ENCODE peak calls at places on chromosome X, in five cellular contexts. One of them, this sample, is unnamed.

GRCh38 chrX:44770111-44770510 is 73.7 kb upstream of the DUSP21 start:
- DNase-seq in stromal cell of bone marrow: no peak
- DNase-seq in LoVo: no peak
- DNase-seq in stimulated activated CD8-positive, alpha-beta memory T cell treated with anti-CD3 and anti-CD28 coated beads, Interleukin-2, amount 100 ng/mL, for 48 hours: no peak
- DNase-seq in AG04450: no peak
- DNase-seq in this sample: no peak

GRCh38 chrX:146831994-146832393 is 17.4 kb upstream of the CXorf51A start:
- DNase-seq in AG04450: no peak
- DNase-seq in stimulated activated CD8-positive, alpha-beta memory T cell treated with anti-CD3 and anti-CD28 coated beads, Interleukin-2, amount 100 ng/mL, for 48 hours: no peak
- DNase-seq in LoVo: no peak
- DNase-seq in stromal cell of bone marrow: no peak
- DNase-seq in this sample: no peak

GRCh38 chrX:38080808-38081207 is 74.5 kb downstream of the SYTL5 start:
- DNase-seq in LoVo: no peak
- DNase-seq in AG04450: no peak
- DNase-seq in stimulated activated CD8-positive, alpha-beta memory T cell treated with anti-CD3 and anti-CD28 coated beads, Interleukin-2, amount 100 ng/mL, for 48 hours: no peak
- DNase-seq in stromal cell of bone marrow: no peak
- DNase-seq in this sample: no peak

GRCh38 chrX:32268207-32268606 is 943.1 kb downstream of the DMD start:
- DNase-seq in stimulated activated CD8-positive, alpha-beta memory T cell treated with anti-CD3 and anti-CD28 coated beads, Interleukin-2, amount 100 ng/mL, for 48 hours: no peak
- DNase-seq in stromal cell of bone marrow: no peak
- DNase-seq in LoVo: no peak
- DNase-seq in AG04450: no peak
- DNase-seq in this sample: no peak

GRCh38 chrX:30864383-30864785 is 24.7 kb downstream of the TAB3 start:
- DNase-seq in stromal cell of bone marrow: no peak
- DNase-seq in AG04450: no peak
- DNase-seq in LoVo: no peak
- DNase-seq in stimulated activated CD8-positive, alpha-beta memory T cell treated with anti-CD3 and anti-CD28 coated beads, Interleukin-2, amount 100 ng/mL, for 48 hours: no peak
- DNase-seq in this sample: no peak

GRCh38 chrX:103565752-103566151 is 19.6 kb upstream of the TCEAL4 start:
- DNase-seq in stimulated activated CD8-positive, alpha-beta memory T cell treated with anti-CD3 and anti-CD28 coated beads, Interleukin-2, amount 100 ng/mL, for 48 hours: no peak
- DNase-seq in AG04450: peak; percentile 6
- DNase-seq in LoVo: no peak
- DNase-seq in stromal cell of bone marrow: no peak
- DNase-seq in this sample: no peak

GRCh38 chrX:53433651-53434639 is at the start of gene HSD17B10:
- DNase-seq in stimulated activated CD8-positive, alpha-beta memory T cell treated with anti-CD3 and anti-CD28 coated beads, Interleukin-2, amount 100 ng/mL, for 48 hours: peak; percentile 83
- DNase-seq in AG04450: no peak
- DNase-seq in LoVo: peak; percentile 84
- DNase-seq in stromal cell of bone marrow: peak; percentile 55
- DNase-seq in this sample: peak; percentile 86

GRCh38 chrX:40374486-40374885 is 206.3 kb upstream of the ATP6AP2 start:
- DNase-seq in AG04450: no peak
- DNase-seq in LoVo: no peak
- DNase-seq in stromal cell of bone marrow: no peak
- DNase-seq in stimulated activated CD8-positive, alpha-beta memory T cell treated with anti-CD3 and anti-CD28 coated beads, Interleukin-2, amount 100 ng/mL, for 48 hours: no peak
- DNase-seq in this sample: no peak

GRCh38 chrX:128906753-128907152 is 616.5 kb downstream of the SMARCA1 start:
- DNase-seq in stimulated activated CD8-positive, alpha-beta memory T cell treated with anti-CD3 and anti-CD28 coated beads, Interleukin-2, amount 100 ng/mL, for 48 hours: no peak
- DNase-seq in AG04450: no peak
- DNase-seq in LoVo: no peak
- DNase-seq in stromal cell of bone marrow: no peak
- DNase-seq in this sample: no peak

GRCh38 chrX:134585446-134585845 is 72.8 kb downstream of the PLAC1 start:
- DNase-seq in stromal cell of bone marrow: no peak
- DNase-seq in LoVo: no peak
- DNase-seq in stimulated activated CD8-positive, alpha-beta memory T cell treated with anti-CD3 and anti-CD28 coated beads, Interleukin-2, amount 100 ng/mL, for 48 hours: no peak
- DNase-seq in AG04450: no peak
- DNase-seq in this sample: no peak

GRCh38 chrX:25034889-25035288 is 19.1 kb upstream of the ARX start:
- DNase-seq in LoVo: no peak
- DNase-seq in stromal cell of bone marrow: no peak
- DNase-seq in stimulated activated CD8-positive, alpha-beta memory T cell treated with anti-CD3 and anti-CD28 coated beads, Interleukin-2, amount 100 ng/mL, for 48 hours: no peak
- DNase-seq in AG04450: no peak
- DNase-seq in this sample: no peak

GRCh38 chrX:153719238-153719637 is 4.9 kb downstream of the BCAP31 start:
- DNase-seq in LoVo: no peak
- DNase-seq in stimulated activated CD8-positive, alpha-beta memory T cell treated with anti-CD3 and anti-CD28 coated beads, Interleukin-2, amount 100 ng/mL, for 48 hours: no peak
- DNase-seq in AG04450: no peak
- DNase-seq in stromal cell of bone marrow: no peak
- DNase-seq in this sample: no peak

GRCh38 chrX:87160435-87161010 is 357.1 kb upstream of the KLHL4 start:
- DNase-seq in AG04450: no peak
- DNase-seq in LoVo: no peak
- DNase-seq in stromal cell of bone marrow: no peak
- DNase-seq in stimulated activated CD8-positive, alpha-beta memory T cell treated with anti-CD3 and anti-CD28 coated beads, Interleukin-2, amount 100 ng/mL, for 48 hours: no peak
- DNase-seq in this sample: no peak

GRCh38 chrX:23666282-23666681 is 1.0 kb upstream of the PRDX4 start:
- DNase-seq in stimulated activated CD8-positive, alpha-beta memory T cell treated with anti-CD3 and anti-CD28 coated beads, Interleukin-2, amount 100 ng/mL, for 48 hours: no peak
- DNase-seq in AG04450: no peak
- DNase-seq in stromal cell of bone marrow: no peak
- DNase-seq in LoVo: no peak
- DNase-seq in this sample: no peak

GRCh38 chrX:39819921-39820849 is 277.6 kb downstream of the BCOR start:
- DNase-seq in LoVo: no peak
- DNase-seq in stimulated activated CD8-positive, alpha-beta memory T cell treated with anti-CD3 and anti-CD28 coated beads, Interleukin-2, amount 100 ng/mL, for 48 hours: no peak
- DNase-seq in stromal cell of bone marrow: no peak
- DNase-seq in AG04450: no peak
- DNase-seq in this sample: no peak

GRCh38 chrX:155435744-155436112 is 22.7 kb downstream of the F8A3 start:
- DNase-seq in stimulated activated CD8-positive, alpha-beta memory T cell treated with anti-CD3 and anti-CD28 coated beads, Interleukin-2, amount 100 ng/mL, for 48 hours: no peak
- DNase-seq in AG04450: no peak
- DNase-seq in LoVo: no peak
- DNase-seq in stromal cell of bone marrow: no peak
- DNase-seq in this sample: no peak

GRCh38 chrX:18971506-18971905 is 12.4 kb downstream of the PHKA2 start:
- DNase-seq in stimulated activated CD8-positive, alpha-beta memory T cell treated with anti-CD3 and anti-CD28 coated beads, Interleukin-2, amount 100 ng/mL, for 48 hours: no peak
- DNase-seq in stromal cell of bone marrow: no peak
- DNase-seq in LoVo: no peak
- DNase-seq in AG04450: no peak
- DNase-seq in this sample: no peak

GRCh38 chrX:45385767-45386166 is 185.1 kb upstream of the DIPK2B start:
- DNase-seq in stimulated activated CD8-positive, alpha-beta memory T cell treated with anti-CD3 and anti-CD28 coated beads, Interleukin-2, amount 100 ng/mL, for 48 hours: no peak
- DNase-seq in AG04450: no peak
- DNase-seq in stromal cell of bone marrow: peak; percentile 22
- DNase-seq in LoVo: no peak
- DNase-seq in this sample: no peak

GRCh38 chrX:106415276-106415895 is 196.4 kb upstream of the RADX start:
- DNase-seq in stromal cell of bone marrow: peak; percentile 3
- DNase-seq in AG04450: no peak
- DNase-seq in LoVo: peak; percentile 27
- DNase-seq in stimulated activated CD8-positive, alpha-beta memory T cell treated with anti-CD3 and anti-CD28 coated beads, Interleukin-2, amount 100 ng/mL, for 48 hours: no peak
- DNase-seq in this sample: no peak

GRCh38 chrX:8366491-8366890 is 98.1 kb upstream of the VCX3B start:
- DNase-seq in AG04450: no peak
- DNase-seq in LoVo: no peak
- DNase-seq in stromal cell of bone marrow: no peak
- DNase-seq in stimulated activated CD8-positive, alpha-beta memory T cell treated with anti-CD3 and anti-CD28 coated beads, Interleukin-2, amount 100 ng/mL, for 48 hours: no peak
- DNase-seq in this sample: no peak

GRCh38 chrX:18661273-18661672 is 10.6 kb downstream of the RS1 start:
- DNase-seq in AG04450: no peak
- DNase-seq in stimulated activated CD8-positive, alpha-beta memory T cell treated with anti-CD3 and anti-CD28 coated beads, Interleukin-2, amount 100 ng/mL, for 48 hours: no peak
- DNase-seq in stromal cell of bone marrow: no peak
- DNase-seq in LoVo: no peak
- DNase-seq in this sample: no peak

GRCh38 chrX:152136312-152136711 is 2.1 kb downstream of the MAGEA10 start:
- DNase-seq in AG04450: no peak
- DNase-seq in LoVo: no peak
- DNase-seq in stimulated activated CD8-positive, alpha-beta memory T cell treated with anti-CD3 and anti-CD28 coated beads, Interleukin-2, amount 100 ng/mL, for 48 hours: no peak
- DNase-seq in stromal cell of bone marrow: no peak
- DNase-seq in this sample: no peak

GRCh38 chrX:12814434-12814833 is 23.2 kb downstream of the PRPS2 start:
- DNase-seq in LoVo: no peak
- DNase-seq in stimulated activated CD8-positive, alpha-beta memory T cell treated with anti-CD3 and anti-CD28 coated beads, Interleukin-2, amount 100 ng/mL, for 48 hours: no peak
- DNase-seq in AG04450: peak; percentile 10
- DNase-seq in stromal cell of bone marrow: peak; percentile 22
- DNase-seq in this sample: no peak

GRCh38 chrX:31423575-31424284 is 351.9 kb upstream of the FTHL17 start:
- DNase-seq in AG04450: no peak
- DNase-seq in LoVo: no peak
- DNase-seq in stromal cell of bone marrow: no peak
- DNase-seq in stimulated activated CD8-positive, alpha-beta memory T cell treated with anti-CD3 and anti-CD28 coated beads, Interleukin-2, amount 100 ng/mL, for 48 hours: no peak
- DNase-seq in this sample: no peak

GRCh38 chrX:13223868-13224555 is 95.8 kb downstream of the ATXN3L start:
- DNase-seq in LoVo: peak; percentile 54
- DNase-seq in stimulated activated CD8-positive, alpha-beta memory T cell treated with anti-CD3 and anti-CD28 coated beads, Interleukin-2, amount 100 ng/mL, for 48 hours: no peak
- DNase-seq in stromal cell of bone marrow: peak; percentile 50
- DNase-seq in AG04450: peak; percentile 55
- DNase-seq in this sample: no peak

GRCh38 chrX:149504226-149504914 is 736 bp downstream of the IDS start:
- DNase-seq in stromal cell of bone marrow: no peak
- DNase-seq in LoVo: no peak
- DNase-seq in AG04450: no peak
- DNase-seq in stimulated activated CD8-positive, alpha-beta memory T cell treated with anti-CD3 and anti-CD28 coated beads, Interleukin-2, amount 100 ng/mL, for 48 hours: peak; percentile 47
- DNase-seq in this sample: no peak

GRCh38 chrX:40097492-40098263 is at the start of gene BCOR:
- DNase-seq in stromal cell of bone marrow: no peak
- DNase-seq in LoVo: peak; percentile 75
- DNase-seq in AG04450: no peak
- DNase-seq in stimulated activated CD8-positive, alpha-beta memory T cell treated with anti-CD3 and anti-CD28 coated beads, Interleukin-2, amount 100 ng/mL, for 48 hours: no peak
- DNase-seq in this sample: peak; percentile 76

GRCh38 chrX:31227250-31227649 is 155.4 kb upstream of the FTHL17 start:
- DNase-seq in AG04450: no peak
- DNase-seq in LoVo: no peak
- DNase-seq in stromal cell of bone marrow: peak; percentile 36
- DNase-seq in stimulated activated CD8-positive, alpha-beta memory T cell treated with anti-CD3 and anti-CD28 coated beads, Interleukin-2, amount 100 ng/mL, for 48 hours: no peak
- DNase-seq in this sample: no peak

GRCh38 chrX:47644557-47645091 is 5.7 kb downstream of the ELK1 start:
- DNase-seq in LoVo: no peak
- DNase-seq in stromal cell of bone marrow: no peak
- DNase-seq in stimulated activated CD8-positive, alpha-beta memory T cell treated with anti-CD3 and anti-CD28 coated beads, Interleukin-2, amount 100 ng/mL, for 48 hours: no peak
- DNase-seq in AG04450: no peak
- DNase-seq in this sample: peak; percentile 10

GRCh38 chrX:3788494-3789233 is 75.2 kb upstream of the PRKX start:
- DNase-seq in stimulated activated CD8-positive, alpha-beta memory T cell treated with anti-CD3 and anti-CD28 coated beads, Interleukin-2, amount 100 ng/mL, for 48 hours: no peak
- DNase-seq in LoVo: no peak
- DNase-seq in AG04450: no peak
- DNase-seq in stromal cell of bone marrow: no peak
- DNase-seq in this sample: no peak

GRCh38 chrX:124018031-124018430 is 56.5 kb downstream of the STAG2 start:
- DNase-seq in stromal cell of bone marrow: no peak
- DNase-seq in LoVo: no peak
- DNase-seq in stimulated activated CD8-positive, alpha-beta memory T cell treated with anti-CD3 and anti-CD28 coated beads, Interleukin-2, amount 100 ng/mL, for 48 hours: no peak
- DNase-seq in AG04450: no peak
- DNase-seq in this sample: no peak

GRCh38 chrX:155333701-155334100 is 713 bp downstream of the CLIC2 start:
- DNase-seq in LoVo: no peak
- DNase-seq in stimulated activated CD8-positive, alpha-beta memory T cell treated with anti-CD3 and anti-CD28 coated beads, Interleukin-2, amount 100 ng/mL, for 48 hours: no peak
- DNase-seq in stromal cell of bone marrow: no peak
- DNase-seq in AG04450: no peak
- DNase-seq in this sample: no peak

GRCh38 chrX:150762258-150762867 is 69.2 kb downstream of the MTMR1 start:
- DNase-seq in AG04450: no peak
- DNase-seq in stromal cell of bone marrow: no peak
- DNase-seq in LoVo: no peak
- DNase-seq in stimulated activated CD8-positive, alpha-beta memory T cell treated with anti-CD3 and anti-CD28 coated beads, Interleukin-2, amount 100 ng/mL, for 48 hours: no peak
- DNase-seq in this sample: no peak

GRCh38 chrX:128992107-128992971 is 531.0 kb downstream of the SMARCA1 start:
- DNase-seq in stromal cell of bone marrow: no peak
- DNase-seq in LoVo: no peak
- DNase-seq in AG04450: no peak
- DNase-seq in stimulated activated CD8-positive, alpha-beta memory T cell treated with anti-CD3 and anti-CD28 coated beads, Interleukin-2, amount 100 ng/mL, for 48 hours: no peak
- DNase-seq in this sample: no peak

GRCh38 chrX:9341305-9342201 is 123.3 kb upstream of the TBL1X start:
- DNase-seq in stromal cell of bone marrow: no peak
- DNase-seq in LoVo: peak; percentile 3
- DNase-seq in AG04450: no peak
- DNase-seq in stimulated activated CD8-positive, alpha-beta memory T cell treated with anti-CD3 and anti-CD28 coated beads, Interleukin-2, amount 100 ng/mL, for 48 hours: no peak
- DNase-seq in this sample: peak; percentile 60

GRCh38 chrX:46884799-46885198 is 27.4 kb upstream of the JADE3 start:
- DNase-seq in AG04450: no peak
- DNase-seq in stimulated activated CD8-positive, alpha-beta memory T cell treated with anti-CD3 and anti-CD28 coated beads, Interleukin-2, amount 100 ng/mL, for 48 hours: no peak
- DNase-seq in LoVo: no peak
- DNase-seq in stromal cell of bone marrow: no peak
- DNase-seq in this sample: no peak